ENCODE peak calls at places on chromosome 16, in seven cellular contexts. M is lower leg skin, O is adrenal gland, V is suprapubic skin, D is H1, A is K562, Q is ovary. E is an unnamed sample.
A peak's percentile ranks its signal among the peaks of the same experiment; 100 is the strongest.

GRCh38 chr16:24939224-24939623 is 75.9 kb downstream of the ARHGAP17 start:
- DNase-seq in O (no peak), A (no peak), M (peak; percentile 60), V (no peak), Q (no peak), D (no peak), E (no peak)

GRCh38 chr16:87560428-87561199 is 41.7 kb upstream of the JPH3 start:
- DNase-seq in D (peak; percentile 91), O (no peak), M (no peak), A (peak; percentile 98), Q (peak; percentile 55), V (peak; percentile 82), E (no peak)

GRCh38 chr16:30656974-30657865 is 1.0 kb upstream of the FBRS start:
- DNase-seq in O (peak; percentile 27), Q (no peak), D (no peak), M (no peak), V (no peak), A (no peak), E (peak; percentile 77)

GRCh38 chr16:49932449-49932848 is 76.5 kb upstream of the ZNF423 start:
- DNase-seq in O (no peak), M (no peak), V (no peak), D (no peak), A (no peak), Q (no peak), E (no peak)

GRCh38 chr16:10981697-10982216 is 37.4 kb downstream of the CLEC16A start:
- DNase-seq in A (peak; percentile 27), D (peak; percentile 69), O (no peak), M (no peak), V (no peak), Q (no peak), E (no peak)

GRCh38 chr16:28068976-28069375 is 5.5 kb upstream of the GSG1L start:
- DNase-seq in D (no peak), O (no peak), V (no peak), Q (no peak), A (no peak), M (no peak), E (no peak)

GRCh38 chr16:57818377-57819055 is 16.2 kb upstream of the KIFC3 start:
- DNase-seq in O (no peak), Q (no peak), V (no peak), M (no peak), A (no peak), D (no peak), E (no peak)

GRCh38 chr16:88383401-88384221 is 852 bp downstream of the ZNF469 start:
- DNase-seq in D (no peak), M (no peak), V (peak; percentile 67), O (peak; percentile 59), Q (peak; percentile 68), A (no peak), E (peak; percentile 80)

GRCh38 chr16:81551821-81552304 is 107.3 kb downstream of the CMIP start:
- DNase-seq in A (peak; percentile 51), V (no peak), Q (no peak), O (peak; percentile 80), D (no peak), M (no peak), E (no peak)

GRCh38 chr16:29230671-29231091 is 175.8 kb downstream of the NPIPB11 start:
- DNase-seq in O (no peak), Q (no peak), V (peak; percentile 59), M (peak; percentile 87), A (no peak), D (peak; percentile 72), E (no peak)

GRCh38 chr16:51556694-51557327 is 405.7 kb upstream of the SALL1 start:
- DNase-seq in D (no peak), V (no peak), M (no peak), Q (peak; percentile 63), O (no peak), A (no peak), E (no peak)

DNA sequence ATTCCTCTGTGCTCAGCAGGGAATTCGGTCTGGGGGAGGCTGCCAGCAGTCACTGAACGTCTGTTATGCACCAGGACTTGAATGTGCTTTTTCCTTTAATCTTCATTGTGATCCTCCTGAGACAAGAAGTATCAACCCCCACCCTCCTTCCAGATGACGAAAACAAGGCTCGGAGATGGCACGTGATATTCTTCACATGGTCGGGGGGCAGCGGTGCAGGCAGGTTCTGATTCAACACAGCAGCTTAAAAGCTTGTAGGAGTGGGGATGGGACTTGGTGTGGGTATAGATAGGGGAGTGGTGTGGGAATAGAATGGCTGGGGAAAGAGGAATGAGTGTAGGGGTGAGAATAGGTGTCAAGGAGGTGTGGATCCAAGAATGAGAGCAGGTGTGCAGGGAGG is 6.4 kb downstream of the NECAB2 start:
- DNase-seq in Q (no peak), D (no peak), M (no peak), V (no peak), O (no peak), A (no peak), E (no peak)
- TF ChIP-seq POLR2A in Q (no peak), D (no peak), M (no peak), V (no peak), O (no peak), A (no peak), E (no peak)

DNA sequence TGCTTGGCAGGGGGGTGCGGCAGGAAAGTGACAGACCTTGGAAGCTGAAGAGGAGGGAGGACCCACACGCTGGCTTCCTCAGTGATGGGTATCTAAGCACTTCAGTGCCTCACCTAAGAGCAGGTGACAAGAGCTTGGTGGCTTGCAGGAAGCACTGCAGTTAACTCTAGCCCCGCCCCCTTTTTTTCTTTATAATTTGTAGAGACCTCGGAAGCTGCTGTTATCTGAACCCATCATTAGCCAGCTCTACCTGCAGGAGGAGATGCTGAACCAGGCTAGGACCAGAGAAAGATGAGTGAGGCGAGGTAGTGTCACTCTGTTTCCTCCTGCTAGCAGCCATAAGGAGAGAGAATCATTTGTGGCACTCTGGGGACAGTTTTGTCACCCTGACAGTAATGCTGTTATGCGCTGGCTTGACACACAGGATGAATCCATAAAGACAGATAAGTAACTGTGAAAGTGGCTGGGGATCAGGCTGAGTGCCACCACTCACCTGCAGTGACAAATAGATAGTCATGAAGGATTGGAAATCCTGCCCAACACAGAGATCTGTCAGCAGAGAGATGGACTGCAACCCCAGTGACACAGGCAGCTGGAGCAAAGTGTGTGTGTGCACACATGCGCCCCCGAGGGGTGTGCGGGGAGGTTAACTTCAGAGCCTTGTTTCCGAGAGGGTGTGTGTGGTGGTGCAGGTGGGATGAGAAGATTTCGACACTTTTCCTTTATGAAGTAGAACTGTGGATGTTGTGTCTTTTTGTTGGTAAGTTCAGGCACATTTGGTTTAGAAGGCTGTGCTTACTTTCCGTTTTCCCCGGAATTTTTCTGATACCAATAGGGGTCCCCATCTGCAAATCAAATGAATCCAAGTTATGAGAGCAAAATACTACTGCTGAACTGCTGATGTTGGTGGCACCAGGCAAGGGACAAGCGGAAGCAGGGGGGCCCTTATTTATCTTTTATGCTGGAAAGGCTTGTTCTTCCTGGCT is 223.9 kb downstream of the IRX3 start:
- DNase-seq in O (no peak), M (no peak), D (peak; percentile 47), A (no peak), V (no peak), Q (no peak), E (no peak)
- TF ChIP-seq POLR2A in O (no peak), M (no peak), D (no peak), A (no peak), V (no peak), Q (no peak), E (no peak)

GRCh38 chr16:85010446-85010930 is 847 bp downstream of the ZDHHC7 start:
- DNase-seq in M (no peak), O (no peak), A (no peak), V (no peak), Q (no peak), D (no peak), E (no peak)
- TF ChIP-seq POLR2A in M (no peak), O (no peak), A (no peak), V (no peak), Q (no peak), D (no peak), E (no peak)

GRCh38 chr16:75229172-75230031 is 10.6 kb downstream of the CTRB1 start:
- DNase-seq in Q (no peak), O (no peak), M (no peak), A (no peak), D (no peak), V (peak; percentile 64), E (peak; percentile 73)
- TF ChIP-seq POLR2A in Q (no peak), O (no peak), M (no peak), A (no peak), D (no peak), V (no peak), E (no peak)

GRCh38 chr16:3268294-3268693 is 11.9 kb upstream of the MEFV start:
- DNase-seq in Q (no peak), O (peak; percentile 52), A (no peak), V (no peak), D (no peak), M (no peak), E (no peak)
- TF ChIP-seq POLR2A in Q (no peak), O (no peak), A (no peak), V (no peak), D (no peak), M (no peak), E (no peak)

GRCh38 chr16:86199871-86200700 is 301.1 kb downstream of the IRF8 start:
- DNase-seq in O (no peak), M (peak; percentile 57), Q (no peak), V (no peak), A (no peak), D (no peak), E (no peak)
- TF ChIP-seq POLR2A in O (no peak), M (no peak), Q (no peak), V (no peak), A (no peak), D (no peak), E (no peak)

GRCh38 chr16:84647830-84648594 is at the start of gene KLHL36:
- DNase-seq in A (peak; percentile 95), O (peak; percentile 66), D (peak; percentile 69), Q (peak; percentile 62), V (peak; percentile 84), M (peak; percentile 91), E (peak; percentile 94)
- TF ChIP-seq POLR2A in A (peak; percentile 53), O (no peak), D (no peak), Q (no peak), V (peak; percentile 37), M (no peak), E (no peak)